ENCODE peak calls at places on chromosomes 3 and 15, in seven cellular contexts. K is psoas muscle; F is effector CD8-positive, alpha-beta T cell; X is iris pigment epithelial cell; W is skeletal muscle cell; L is GM23248; M is KBM-7. D is an unnamed sample.

GRCh38 chr15:75067123-75067854 is 43.9 kb downstream of the PPCDC start:
- DNase-seq in F (no peak), L (peak; percentile 53), K (no peak), W (no peak), X (peak; percentile 67), M (peak; percentile 71), D (peak; percentile 28)

GRCh38 chr3:128497305-128498126 is 4.5 kb upstream of the GATA2 start:
- DNase-seq in F (peak; percentile 58), X (no peak), W (no peak), K (peak; percentile 74), L (peak; percentile 81), M (peak; percentile 84), D (peak; percentile 87)

GRCh38 chr15:76310470-76311070 is 699 bp downstream of the ETFA start:
- DNase-seq in X (no peak), F (no peak), K (no peak), M (peak; percentile 80), L (peak; percentile 66), W (no peak), D (peak; percentile 44)

GRCh38 chr3:25021816-25022215 is 406.2 kb upstream of the RARB start:
- DNase-seq in M (no peak), F (no peak), L (peak; percentile 52), W (no peak), K (no peak), X (peak; percentile 82), D (peak; percentile 40)

GRCh38 chr15:39969871-39970270 is 36.0 kb downstream of the EIF2AK4 start:
- DNase-seq in X (peak; percentile 73), L (peak; percentile 79), M (no peak), W (peak; percentile 53), K (peak; percentile 62), F (no peak), D (peak; percentile 51)

GRCh38 chr15:59186501-59186900 is 20.1 kb upstream of the LDHAL6B start:
- DNase-seq in L (peak; percentile 64), F (no peak), W (no peak), X (peak; percentile 94), K (no peak), M (no peak), D (no peak)

GRCh38 chr15:31266712-31267111 is 59.9 kb upstream of the KLF13 start:
- DNase-seq in K (no peak), W (no peak), M (no peak), X (no peak), F (no peak), L (no peak), D (peak; percentile 8)

GRCh38 chr15:36994809-36995208 is 105.5 kb downstream of the MEIS2 start:
- DNase-seq in W (no peak), L (no peak), K (no peak), M (no peak), X (no peak), F (no peak), D (no peak)

GRCh38 chr3:58065700-58066167 is 57.5 kb downstream of the FLNB start:
- DNase-seq in F (no peak), M (no peak), L (no peak), X (no peak), K (no peak), W (no peak), D (no peak)

D was measured in AG20443.